ENCODE peak calls at places on chromosomes 5 and 9, in seven cellular contexts. F, R, K, U, L, Q and E are unnamed samples. For H3K9me3, the result is how much of the 10 kb centered on the place peaks cover.

GRCh38 chr5:176833286-176833685 is 22.9 kb downstream of the UNC5A start:
- DNase-seq in U (no peak), Q (no peak), F (no peak), R (no peak), K (no peak), L (no peak), E (no peak)

GRCh38 chr9:133673260-133673658 is 37.1 kb downstream of the DBH start:
- DNase-seq in U (no peak), Q (no peak), R (no peak), F (no peak), K (no peak), L (no peak), E (no peak)

GRCh38 chr9:114011313-114011712 is 66.8 kb downstream of the AMBP start:
- DNase-seq in L (peak), R (no peak), F (no peak), U (no peak), K (peak), Q (peak), E (no peak)

GRCh38 chr5:172778223-172778814 is 7.3 kb upstream of the DUSP1 start:
- DNase-seq in R (peak), F (no peak), U (no peak), Q (peak), L (peak), K (peak), E (peak)

GRCh38 chr5:174154559-174154958 is 109.1 kb downstream of the NSG2 start:
- DNase-seq in Q (no peak), K (no peak), U (no peak), R (no peak), L (no peak), F (no peak), E (no peak)

GRCh38 chr5:149358294-149358651 is 427 bp downstream of the PCYOX1L start:
- DNase-seq in L (peak), Q (peak), K (peak), U (peak), F (peak), R (no peak), E (no peak)

GRCh38 chr5:111930905-111931461 is 174.0 kb upstream of the NREP start:
- DNase-seq in U (no peak), F (no peak), L (no peak), R (no peak), K (no peak), Q (no peak), E (no peak)

GRCh38 chr5:181221105-181221791 is 1.8 kb upstream of the TRIM41 start:
- DNase-seq in L (peak), R (no peak), Q (no peak), F (peak), K (peak), U (peak), E (no peak)

GRCh38 chr5:78361226-78361993 is 993 bp downstream of the SCAMP1 start:
- DNase-seq in L (peak), K (peak), U (no peak), F (no peak), R (peak), Q (no peak), E (peak)

DNA sequence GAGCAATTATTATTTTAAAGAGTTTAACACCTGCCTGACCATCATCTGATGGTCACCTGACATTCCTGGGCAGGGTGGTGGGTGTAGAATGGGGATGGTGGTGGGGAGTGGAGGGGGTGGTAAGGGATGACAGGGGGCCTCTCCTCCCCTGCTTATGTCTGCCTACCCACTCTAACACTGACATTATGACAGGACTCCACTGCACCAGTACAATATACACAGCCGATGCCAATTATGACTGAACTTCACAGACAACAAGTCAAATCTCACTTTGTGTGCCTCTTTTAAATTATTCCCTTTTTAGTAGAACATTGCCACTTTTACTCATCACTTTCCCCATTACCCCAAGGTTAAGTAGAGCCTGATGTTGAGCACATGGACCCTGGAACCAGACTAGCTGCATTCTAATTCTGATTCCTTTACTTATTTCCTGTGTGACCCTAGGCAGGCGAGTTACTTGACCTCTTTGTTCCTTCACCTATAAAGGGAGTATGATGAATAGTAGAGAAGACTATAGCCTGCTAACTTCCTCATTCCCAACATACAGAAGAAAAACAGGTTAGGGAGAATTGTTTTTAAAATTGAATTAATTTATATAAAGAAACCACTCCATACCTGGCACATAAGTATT is 464.7 kb downstream of the DMRT2 start:
- DNase-seq in F (no peak), K (no peak), U (no peak), Q (no peak), L (no peak), R (no peak), E (no peak)
- H3K9me3 ChIP-seq in F (under half), K (under half), U (under half), Q (under half), L (under half), R (under half), E (under half)

DNA sequence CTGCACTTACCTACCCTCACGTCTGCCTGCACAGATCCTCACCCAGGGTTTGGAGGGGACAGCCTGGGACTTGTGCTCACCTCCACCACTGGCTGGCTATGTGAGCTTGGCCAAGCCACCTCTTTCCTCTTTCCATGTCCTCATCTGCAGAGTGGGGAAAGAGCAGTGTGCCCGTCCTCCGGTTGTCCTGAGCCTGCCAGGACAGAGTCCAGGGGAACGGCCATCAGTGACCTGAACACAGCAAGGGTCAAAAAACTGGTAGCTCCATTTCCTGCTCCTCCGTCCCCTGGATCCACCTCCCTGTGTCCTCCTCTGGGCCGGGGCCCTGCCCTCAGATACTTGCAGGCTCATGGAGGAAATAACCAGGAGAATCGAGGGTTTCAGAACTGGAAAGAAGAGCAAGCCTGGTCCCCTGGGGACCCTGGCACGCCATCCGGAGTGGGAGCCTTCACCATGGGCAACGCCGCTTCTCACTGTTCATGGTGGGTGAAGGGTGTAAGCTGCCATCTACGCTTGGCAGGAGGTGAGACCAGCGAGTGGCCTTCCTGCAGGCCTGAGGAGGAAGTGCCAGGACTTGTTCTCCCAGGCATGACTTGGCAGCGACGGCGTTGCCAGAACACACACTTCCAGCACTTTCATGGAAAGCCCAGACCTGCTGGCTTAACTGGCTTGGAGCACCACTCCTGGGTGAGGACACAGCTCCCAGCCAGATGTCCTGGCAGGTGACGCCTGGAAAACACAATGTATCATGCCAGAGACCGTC is 187.9 kb downstream of the OLFM1 start:
- DNase-seq in K (no peak), U (no peak), L (no peak), R (no peak), F (no peak), Q (no peak), E (no peak)
- H3K9me3 ChIP-seq in K (under half), U (under half), L (under half), R (under half), F (under half), Q (under half), E (under half)

DNA sequence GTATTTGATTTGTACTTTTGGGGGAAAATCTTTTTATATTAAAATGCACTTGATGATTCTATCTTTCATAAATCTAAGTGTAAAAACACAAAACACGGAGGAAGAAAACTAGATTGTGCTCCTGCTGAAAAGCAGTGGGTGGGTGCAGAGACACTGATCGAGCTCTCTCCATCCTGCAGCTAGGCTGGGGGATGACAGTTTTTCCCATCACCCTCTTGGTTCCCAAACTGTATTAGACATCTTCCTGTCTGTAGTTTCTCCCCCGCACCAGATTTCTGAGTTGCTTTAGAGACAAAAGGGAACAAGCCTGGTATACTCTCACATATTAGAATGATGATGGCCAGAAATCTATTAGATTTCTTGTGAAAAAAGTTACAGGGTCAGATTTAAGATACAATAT is 99.6 kb downstream of the FAM114A2 start:
- DNase-seq in Q (no peak), R (no peak), L (no peak), K (no peak), U (no peak), F (no peak), E (no peak)
- H3K9me3 ChIP-seq in Q (under half), R (under half), L (under half), K (under half), U (under half), F (under half), E (under half)

GRCh38 chr9:71879644-71880174 is 31.3 kb downstream of the ABHD17B start:
- DNase-seq in U (no peak), F (no peak), L (no peak), Q (no peak), R (no peak), K (no peak), E (no peak)

GRCh38 chr9:71876106-71876505 is 34.9 kb downstream of the ABHD17B start:
- DNase-seq in Q (no peak), L (no peak), U (no peak), R (no peak), K (no peak), F (no peak), E (no peak)

GRCh38 chr9:71878327-71879274 is 32.4 kb downstream of the ABHD17B start:
- DNase-seq in Q (no peak), L (no peak), U (no peak), R (no peak), K (no peak), F (no peak), E (no peak)

DNA sequence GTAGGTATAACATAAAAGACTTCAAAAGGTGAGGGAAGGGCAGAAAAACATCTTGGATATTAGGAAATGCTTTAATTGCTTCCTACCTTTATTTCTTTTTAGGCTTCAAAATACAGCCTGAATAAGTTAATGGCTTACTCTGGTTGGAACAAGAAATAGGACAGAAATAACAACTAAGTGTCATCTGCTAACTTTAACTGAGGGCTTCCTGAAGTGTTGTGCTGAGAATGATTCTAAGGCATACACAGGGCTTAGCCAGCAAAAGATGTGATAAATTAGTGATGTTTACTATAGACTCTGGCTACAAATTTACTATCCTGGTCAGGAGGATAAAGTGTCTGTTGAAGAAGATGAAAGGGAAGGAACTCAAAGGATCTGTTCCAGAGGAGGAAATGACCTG is 34.2 kb downstream of the ABHD17B start:
- DNase-seq in F (no peak), K (no peak), R (no peak), Q (no peak), U (no peak), L (no peak), E (no peak)
- H3K9me3 ChIP-seq in F (under half), K (under half), R (half or more), Q (under half), U (under half), L (under half), E (under half)

GRCh38 chr5:179206366-179206765 is 138.9 kb downstream of the ADAMTS2 start:
- DNase-seq in L (no peak), R (no peak), K (no peak), F (no peak), U (no peak), Q (no peak), E (no peak)
- H3K9me3 ChIP-seq in L (under half), R (under half), K (under half), F (under half), U (under half), Q (under half), E (under half)

GRCh38 chr5:155794801-155795200 is 532.2 kb upstream of the SGCD start:
- DNase-seq in L (no peak), R (peak), F (no peak), Q (no peak), U (no peak), K (no peak), E (no peak)
- H3K9me3 ChIP-seq in L (under half), R (half or more), F (under half), Q (under half), U (under half), K (under half), E (under half)

GRCh38 chr5:150945947-150946346 is 41.2 kb upstream of the ZNF300 start:
- DNase-seq in F (no peak), R (no peak), L (no peak), U (no peak), K (peak), Q (no peak), E (no peak)
- H3K9me3 ChIP-seq in F (under half), R (under half), L (under half), U (under half), K (under half), Q (under half), E (half or more)

GRCh38 chr5:3059488-3059887 is 308.0 kb upstream of the IRX2 start:
- DNase-seq in Q (no peak), U (no peak), F (no peak), L (no peak), R (no peak), K (no peak), E (no peak)

GRCh38 chr5:3058930-3059329 is 307.5 kb upstream of the IRX2 start:
- DNase-seq in F (no peak), R (no peak), Q (no peak), U (no peak), L (no peak), K (no peak), E (no peak)

GRCh38 chr5:3056901-3057300 is 305.4 kb upstream of the IRX2 start:
- DNase-seq in U (no peak), K (no peak), L (no peak), R (no peak), Q (no peak), F (no peak), E (no peak)

GRCh38 chr5:3060283-3060682 is 308.8 kb upstream of the IRX2 start:
- DNase-seq in Q (no peak), L (no peak), F (no peak), U (no peak), K (no peak), R (no peak), E (no peak)
- H3K9me3 ChIP-seq in Q (under half), L (under half), F (under half), U (under half), K (under half), R (under half), E (under half)

DNA sequence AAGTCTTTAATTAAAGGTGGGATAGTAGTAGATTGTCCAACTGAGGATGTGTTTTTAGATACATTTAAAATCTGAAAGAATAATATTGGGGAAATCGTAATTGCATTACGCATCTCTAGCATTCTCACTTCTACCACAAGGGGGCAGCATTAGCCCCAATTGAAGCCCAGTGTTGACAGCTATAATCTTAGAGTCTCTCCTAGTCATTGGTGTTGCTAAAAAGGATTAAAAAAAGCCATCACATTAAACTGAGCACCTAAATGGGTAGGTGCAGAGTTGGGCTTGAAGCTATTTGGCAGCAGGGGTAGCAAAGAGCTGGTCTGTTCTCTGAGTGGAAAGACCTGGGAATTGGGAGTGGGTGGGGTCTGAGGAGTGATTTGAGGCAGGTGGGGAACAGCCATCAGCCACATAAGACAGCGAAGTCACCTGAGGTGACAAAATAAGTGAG is 177.2 kb downstream of the OSTF1 start:
- DNase-seq in F (peak), L (peak), K (peak), R (peak), U (no peak), Q (no peak), E (peak)
- H3K9me3 ChIP-seq in F (under half), L (under half), K (under half), R (under half), U (under half), Q (under half), E (under half)